ENCODE peak calls at places on chromosome 5, in four cellular contexts. V, K, P and D are unnamed samples.

GRCh38 chr5:35405938-35406337 is 175.7 kb upstream of the PRLR start:
- DNase-seq in V (no peak), K (no peak), P (no peak), D (no peak)

GRCh38 chr5:107248065-107248695 is 422.6 kb downstream of the EFNA5 start:
- DNase-seq in V (peak; percentile 49), K (no peak), P (peak; percentile 13), D (peak; percentile 40)

GRCh38 chr5:75640826-75641225 is 29.6 kb downstream of the ANKDD1B start:
- DNase-seq in V (no peak), K (no peak), P (no peak), D (no peak)

GRCh38 chr5:136750507-136750906 is 385.2 kb upstream of the TRPC7 start:
- DNase-seq in V (no peak), K (no peak), P (no peak), D (no peak)

GRCh38 chr5:176536132-176536901 is 885 bp downstream of the RNF44 start:
- DNase-seq in V (peak; percentile 76), K (peak; percentile 59), P (no peak), D (peak; percentile 82)

GRCh38 chr5:133307275-133307674 is 255.5 kb downstream of the HSPA4 start:
- DNase-seq in V (no peak), K (no peak), P (no peak), D (no peak)

GRCh38 chr5:172792693-172793570 is 21.9 kb upstream of the DUSP1 start:
- DNase-seq in V (no peak), K (no peak), P (no peak), D (no peak)

GRCh38 chr5:67000794-67001475 is 195.7 kb downstream of the CD180 start:
- DNase-seq in V (no peak), K (no peak), P (no peak), D (no peak)

GRCh38 chr5:6195711-6196358 is 182.5 kb downstream of the MED10 start:
- DNase-seq in V (no peak), K (no peak), P (no peak), D (no peak)

GRCh38 chr5:32352685-32353084 is 39.9 kb upstream of the MTMR12 start:
- DNase-seq in V (no peak), K (no peak), P (no peak), D (no peak)

GRCh38 chr5:159725475-159725874 is 190.8 kb upstream of the ADRA1B start:
- DNase-seq in V (no peak), K (no peak), P (no peak), D (no peak)

GRCh38 chr5:4989121-4989520 is 151.0 kb upstream of the ADAMTS16 start:
- DNase-seq in V (no peak), K (no peak), P (no peak), D (no peak)

DNA sequence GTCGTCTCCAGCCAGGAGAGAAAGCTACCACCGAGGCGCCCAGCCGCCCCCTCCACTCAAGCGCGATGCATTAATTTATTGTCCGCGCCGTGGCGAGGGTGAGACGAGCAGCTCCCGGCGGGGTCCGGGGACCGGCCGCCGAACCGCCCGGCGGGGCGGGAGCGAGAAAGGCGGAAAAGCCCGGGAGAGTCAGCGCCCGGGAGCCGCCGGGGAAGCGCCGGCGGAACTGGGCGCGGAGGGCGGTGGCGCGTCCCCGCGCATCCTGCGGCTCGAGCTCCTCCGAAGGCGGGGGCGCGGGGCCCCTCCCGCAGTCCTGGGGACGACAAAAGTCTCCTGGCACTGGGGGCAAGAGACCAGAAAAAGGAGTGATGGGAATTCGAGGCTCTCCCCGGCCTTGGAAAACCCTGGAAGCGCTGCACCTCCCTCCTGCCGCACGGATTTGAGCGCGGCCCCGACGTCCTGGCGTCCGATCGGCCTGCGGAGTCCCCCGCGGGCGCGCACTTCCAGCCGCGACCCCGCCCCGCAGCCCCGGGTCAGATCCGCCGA is at the start of gene EPB41L4A:
- DNase-seq in V (no peak), K (no peak), P (no peak), D (peak; percentile 74)
- TF ChIP-seq NFIC in V (no peak), K (no peak), P (no peak), D (no peak)

DNA sequence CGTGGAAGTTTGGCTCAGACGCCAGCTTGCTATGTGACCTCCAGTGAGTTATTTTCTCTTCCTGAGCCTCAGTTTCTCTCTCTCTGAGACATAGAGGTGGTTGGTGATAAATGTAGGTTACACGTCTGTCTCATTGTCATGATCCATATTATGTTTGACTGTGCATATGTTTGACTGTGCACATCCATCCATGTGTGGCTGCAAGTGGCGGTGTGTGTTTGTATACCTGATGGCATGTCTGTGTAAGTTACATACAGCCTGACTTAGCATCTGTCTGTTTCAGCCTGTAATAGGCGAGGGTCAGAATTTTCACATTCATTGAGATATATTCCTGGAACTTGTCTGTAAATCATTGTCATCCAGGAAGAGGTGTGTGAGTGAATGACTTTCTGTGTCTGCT is 3.3 kb downstream of the SPARC start:
- DNase-seq in V (no peak), K (no peak), P (no peak), D (no peak)
- H3K4me3 ChIP-seq in V (no peak overlapping the region), K (no peak overlapping the region), P (no peak overlapping the region), D (peak overlapping the region; percentile 83)

DNA sequence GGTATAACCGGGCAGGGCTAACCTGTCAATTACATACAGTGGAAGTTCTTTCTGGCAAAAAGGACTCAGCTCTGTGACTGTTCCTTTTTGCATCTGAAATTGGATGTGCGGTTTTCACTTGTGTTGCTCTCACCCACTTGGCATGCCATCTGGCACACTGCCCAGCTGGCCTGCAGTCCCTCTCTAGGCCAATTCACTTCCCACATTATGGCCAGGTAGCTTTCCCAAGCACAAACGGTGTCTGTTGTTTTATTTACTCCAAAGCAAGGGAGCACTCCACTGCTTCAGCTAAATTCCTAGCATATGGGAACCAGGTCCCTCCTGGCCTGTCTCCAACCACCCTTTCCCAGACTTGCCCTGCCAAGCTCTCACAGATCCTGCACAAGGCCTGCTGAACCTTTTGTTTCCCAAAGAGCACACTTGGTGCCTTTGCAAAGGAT is 132.5 kb downstream of the SEMA6A start:
- DNase-seq in V (no peak), K (no peak), P (no peak), D (peak; percentile 49)
- TF ChIP-seq NFIC in V (no peak), K (no peak), P (no peak), D (peak; percentile 98)

DNA sequence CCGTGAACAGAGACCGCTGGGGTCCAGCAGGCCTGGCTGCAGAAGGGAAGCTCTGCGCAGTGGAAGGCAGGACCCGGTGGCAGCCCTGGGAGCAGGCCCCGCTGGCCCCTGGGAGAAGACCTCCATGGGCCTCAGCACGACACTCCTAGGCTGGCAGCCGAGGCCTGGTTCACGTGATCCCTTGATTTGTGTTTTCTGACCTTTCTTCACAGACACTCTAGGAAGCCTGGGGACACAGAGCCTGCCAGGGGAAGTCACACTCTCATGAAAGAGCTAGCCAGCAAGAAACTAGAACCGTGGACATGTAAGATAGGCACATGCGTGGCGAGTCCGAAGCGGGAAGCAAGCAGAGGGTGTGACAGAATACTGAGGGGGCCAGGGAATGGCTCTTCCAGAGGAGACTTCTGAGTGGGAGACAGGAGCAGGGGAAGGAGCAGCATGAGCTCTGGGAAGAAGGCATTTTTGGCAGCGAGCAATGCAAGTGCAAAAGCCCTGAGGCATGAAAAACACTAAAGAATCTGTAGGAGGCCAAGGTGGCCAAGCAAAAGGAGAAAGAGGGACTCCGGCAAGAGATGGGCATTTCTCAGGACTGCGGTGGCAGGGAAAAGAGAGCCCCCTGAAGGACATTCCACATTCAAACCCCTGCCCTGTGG is 26.6 kb upstream of the IL17B start:
- DNase-seq in V (no peak), K (no peak), P (no peak), D (no peak)
- H3K4me3 ChIP-seq in V (no peak overlapping the region), K (no peak overlapping the region), P (no peak overlapping the region), D (no peak overlapping the region)